ENCODE peak calls at places on chromosome 18, in four cellular contexts. O, I, U and Y are unnamed samples. For H3K4me1, the result is how much of the 10 kb centered on the place peaks cover.

GRCh38 chr18:23357992-23358594 is 95.0 kb upstream of the RIOK3 start:
- DNase-seq in O (peak), I (peak), U (no peak), Y (no peak)

GRCh38 chr18:9876867-9877654 is 8.7 kb upstream of the TXNDC2 start:
- DNase-seq in O (peak), I (no peak), U (peak), Y (no peak)

GRCh38 chr18:42184685-42185477 is 229.8 kb downstream of the PIK3C3 start:
- DNase-seq in O (no peak), I (no peak), U (no peak), Y (no peak)

GRCh38 chr18:46338213-46338612 is 234.0 kb downstream of the HAUS1 start:
- DNase-seq in O (no peak), I (no peak), U (no peak), Y (peak)

GRCh38 chr18:62781893-62782292 is 66.6 kb downstream of the PHLPP1 start:
- DNase-seq in O (peak), I (no peak), U (peak), Y (no peak)

GRCh38 chr18:3226048-3226447 is 6.3 kb upstream of the MYOM1 start:
- DNase-seq in O (no peak), I (no peak), U (no peak), Y (no peak)

GRCh38 chr18:57802166-57802868 is 798 bp downstream of the ATP8B1 start:
- DNase-seq in O (no peak), I (no peak), U (peak), Y (no peak)

GRCh38 chr18:74229005-74229404 is 62.8 kb downstream of the CYB5A start:
- DNase-seq in O (no peak), I (no peak), U (no peak), Y (no peak)

GRCh38 chr18:45619062-45619825 is 4.0 kb downstream of the SLC14A2 start:
- DNase-seq in O (peak), I (peak), U (no peak), Y (no peak)

GRCh38 chr18:57813245-57813644 is 10.1 kb upstream of the ATP8B1 start:
- DNase-seq in O (no peak), I (no peak), U (peak), Y (no peak)

GRCh38 chr18:54924948-54925347 is 34.3 kb downstream of the CCDC68 start:
- DNase-seq in O (no peak), I (no peak), U (no peak), Y (no peak)

GRCh38 chr18:36756262-36756661 is 72.5 kb downstream of the TPGS2 start:
- DNase-seq in O (no peak), I (no peak), U (peak), Y (no peak)

GRCh38 chr18:46247938-46248337 is 143.8 kb downstream of the HAUS1 start:
- DNase-seq in O (no peak), I (no peak), U (no peak), Y (no peak)

GRCh38 chr18:64936671-64937070 is 787.8 kb upstream of the LINC00305 start:
- DNase-seq in O (no peak), I (no peak), U (no peak), Y (no peak)

GRCh38 chr18:6331872-6332271 is 82.8 kb downstream of the L3MBTL4 start:
- DNase-seq in O (no peak), I (no peak), U (no peak), Y (no peak)

GRCh38 chr18:63182247-63182771 is 137.3 kb downstream of the BCL2 start:
- DNase-seq in O (no peak), I (no peak), U (no peak), Y (no peak)

GRCh38 chr18:44789704-44790103 is 109.0 kb downstream of the SETBP1 start:
- DNase-seq in O (no peak), I (no peak), U (peak), Y (peak)

DNA sequence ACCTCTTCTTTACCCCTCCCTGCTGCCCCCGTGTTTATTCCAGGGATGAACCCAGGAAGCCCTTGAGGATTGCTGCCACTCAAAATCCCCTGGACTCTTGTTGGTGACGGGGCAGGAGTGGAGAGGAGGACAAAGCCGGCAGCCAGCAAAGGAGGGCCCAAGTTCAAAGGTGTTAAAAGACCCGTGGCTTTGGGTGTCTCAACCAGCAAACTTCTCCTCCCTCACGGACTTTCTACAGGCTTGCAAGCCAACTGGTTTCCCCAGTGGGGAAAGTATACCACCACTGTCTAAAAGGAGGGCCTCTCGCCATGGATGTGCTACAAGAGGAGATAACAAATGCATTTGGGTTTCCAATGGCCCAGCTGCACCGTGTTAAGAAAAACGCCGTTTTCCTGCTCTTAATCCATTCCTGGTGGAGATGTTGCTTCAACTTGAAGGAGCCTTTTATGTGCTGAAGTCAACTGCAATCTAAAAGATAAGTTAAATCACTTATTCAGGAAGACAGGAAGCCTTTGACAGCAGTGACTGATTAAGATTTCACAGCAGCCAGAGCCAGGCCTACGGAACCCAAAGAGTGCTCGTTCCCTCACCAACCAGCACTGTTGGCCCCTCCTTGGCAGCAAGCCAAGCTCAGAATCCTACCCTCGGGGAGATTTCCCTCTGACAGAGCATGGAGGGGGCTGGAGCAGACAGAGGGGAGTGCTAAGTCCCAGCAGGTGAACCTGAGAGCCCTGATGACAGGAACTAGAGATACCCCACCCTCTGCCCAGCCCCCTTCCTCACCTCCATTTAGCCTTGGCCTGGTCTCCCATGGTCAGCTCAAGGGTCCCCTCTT is 57.8 kb downstream of the ZBTB7C start:
- DNase-seq in O (no peak), I (no peak), U (no peak), Y (peak)
- H3K4me1 ChIP-seq in O (under half), I (under half), U (under half), Y (under half)

DNA sequence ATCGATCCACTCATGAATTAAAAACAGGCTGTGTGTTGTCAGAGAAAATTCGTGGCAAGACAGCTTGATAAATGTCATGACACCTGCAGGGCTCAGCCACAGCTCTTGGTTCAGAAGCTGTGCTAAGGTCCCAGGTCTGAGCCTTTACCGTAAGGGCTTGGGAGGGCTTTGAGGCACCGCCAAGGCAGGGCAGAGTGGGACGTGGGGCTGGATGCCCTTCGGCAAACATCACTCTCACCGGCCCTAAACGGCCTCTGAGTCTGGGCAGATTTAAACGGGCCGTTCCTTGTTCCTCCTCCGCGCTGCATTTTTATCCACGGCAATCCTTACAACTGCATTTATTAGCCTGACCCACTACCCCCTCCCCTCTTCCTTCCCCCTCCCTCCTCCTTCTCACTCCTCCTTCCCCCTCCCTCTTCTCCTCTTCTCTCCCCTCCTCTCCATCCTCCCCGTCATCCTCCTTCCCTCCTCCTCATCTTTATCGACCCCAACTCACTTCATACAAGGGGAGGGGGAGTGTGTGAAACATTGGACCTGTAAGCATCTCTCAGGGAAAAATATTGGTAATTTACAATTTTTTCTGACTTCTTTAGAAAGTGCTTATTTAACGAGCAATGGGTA is 33.9 kb downstream of the MBP start:
- DNase-seq in O (no peak), I (no peak), U (no peak), Y (no peak)
- H3K4me1 ChIP-seq in O (under half), I (under half), U (under half), Y (under half)

GRCh38 chr18:58866261-58867232 is 1.9 kb downstream of the ZNF532 start:
- DNase-seq in O (no peak), I (no peak), U (peak), Y (peak)
- H3K4me1 ChIP-seq in O (under half), I (under half), U (under half), Y (under half)

GRCh38 chr18:77087391-77088141 is 45.0 kb downstream of the MBP start:
- DNase-seq in O (peak), I (peak), U (peak), Y (no peak)
- H3K4me1 ChIP-seq in O (under half), I (under half), U (under half), Y (under half)

DNA sequence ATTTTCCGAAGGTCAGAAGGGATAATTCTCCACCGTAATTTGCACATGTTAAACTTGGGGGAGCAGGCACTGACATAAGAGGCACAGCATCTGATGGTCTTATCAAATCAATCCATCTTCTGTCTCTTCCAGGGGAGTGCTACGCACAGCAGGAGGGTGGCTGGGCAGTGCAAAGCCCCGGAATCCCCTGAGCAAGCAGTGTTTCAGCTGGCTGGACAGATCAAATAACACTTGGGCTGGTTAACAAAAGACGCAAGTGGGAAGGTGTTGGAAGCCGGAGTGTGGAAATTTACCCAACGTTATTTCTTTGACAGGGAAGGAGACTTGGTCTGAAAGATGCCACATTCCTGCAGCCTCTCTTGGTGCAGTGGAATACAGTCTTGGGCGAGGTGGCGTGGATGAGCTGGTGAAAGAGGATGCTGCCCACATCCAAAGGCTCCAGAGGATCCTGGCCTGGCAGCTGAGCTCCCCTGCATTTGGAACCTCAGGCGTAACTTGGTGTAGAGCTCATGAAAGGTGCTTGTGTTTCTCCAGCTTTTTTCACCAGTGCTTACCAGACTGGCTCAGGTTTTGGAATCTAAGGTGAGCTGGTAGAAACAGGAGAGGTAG is 103.0 kb downstream of the MAPK4 start:
- DNase-seq in O (no peak), I (no peak), U (no peak), Y (no peak)
- H3K4me1 ChIP-seq in O (under half), I (under half), U (under half), Y (under half)

DNA sequence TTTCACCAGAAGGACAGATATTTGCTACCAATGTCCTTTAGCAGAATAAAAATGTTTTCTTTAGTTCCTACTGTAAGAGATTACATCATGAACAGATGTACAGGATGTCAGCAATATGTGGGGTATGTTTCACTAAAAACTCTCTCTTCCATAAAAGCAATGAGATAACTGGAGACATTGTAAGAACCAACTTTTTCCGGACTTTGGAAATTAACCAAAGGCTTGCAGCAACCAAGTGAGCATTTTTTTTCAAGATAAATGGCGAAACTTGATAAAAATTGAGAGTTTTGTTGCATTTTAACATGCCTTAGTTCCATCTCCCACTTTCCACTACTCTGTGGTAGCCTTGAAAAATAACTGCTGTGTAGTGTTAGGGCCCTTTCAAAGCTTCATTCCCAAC is 429.8 kb upstream of the CDH2 start:
- DNase-seq in O (no peak), I (no peak), U (peak), Y (no peak)
- H3K4me1 ChIP-seq in O (under half), I (under half), U (under half), Y (under half)